ENCODE peak calls at places on chromosomes 4 and X, in seven cellular contexts. Z, T, J, C, M, S and B are unnamed samples.

GRCh38 chrX:54640103-54640428 is 110.0 kb downstream of the GNL3L start:
- DNase-seq in S (no peak), T (no peak), Z (no peak), C (no peak), J (no peak), M (no peak), B (no peak)

GRCh38 chrX:70769659-70770232 is 138.8 kb downstream of the TEX11 start:
- DNase-seq in S (peak), T (no peak), C (no peak), Z (no peak), J (no peak), M (no peak), B (peak)

GRCh38 chr4:87521757-87522374 is 7.3 kb downstream of the SPARCL1 start:
- DNase-seq in M (no peak), T (peak), S (no peak), Z (peak), C (no peak), J (no peak), B (no peak)

GRCh38 chr4:180810581-180810980 is 1432.6 kb upstream of the TENM3 start:
- DNase-seq in Z (no peak), C (no peak), T (no peak), J (no peak), S (no peak), M (no peak), B (no peak)

GRCh38 chrX:130566028-130566683 is 164.4 kb downstream of the RBMX2 start:
- DNase-seq in C (no peak), S (no peak), M (no peak), T (no peak), Z (no peak), J (no peak), B (no peak)

GRCh38 chr4:157713342-157713741 is 459.5 kb downstream of the GASK1B start:
- DNase-seq in J (no peak), T (no peak), Z (no peak), S (no peak), C (no peak), M (no peak), B (no peak)

GRCh38 chr4:139134403-139134802 is 42.6 kb downstream of the ELF2 start:
- DNase-seq in T (no peak), J (no peak), Z (no peak), S (no peak), M (no peak), C (no peak), B (no peak)

GRCh38 chr4:175470141-175470540 is 341.9 kb downstream of the GPM6A start:
- DNase-seq in S (no peak), M (no peak), Z (no peak), J (no peak), T (no peak), C (no peak), B (no peak)

GRCh38 chrX:40374486-40374885 is 206.3 kb upstream of the ATP6AP2 start:
- DNase-seq in M (no peak), T (no peak), J (no peak), C (no peak), Z (no peak), S (no peak), B (no peak)

GRCh38 chr4:85522277-85522676 is 47.3 kb downstream of the ARHGAP24 start:
- DNase-seq in S (no peak), Z (no peak), J (no peak), T (no peak), M (no peak), C (no peak), B (no peak)

GRCh38 chrX:103464071-103464773 is 55.1 kb downstream of the RAB40A start:
- DNase-seq in J (no peak), T (peak), M (no peak), S (peak), Z (peak), C (peak), B (no peak)

GRCh38 chrX:12007881-12008280 is 130.4 kb upstream of the FRMPD4 start:
- DNase-seq in Z (peak), S (peak), T (no peak), J (no peak), M (no peak), C (no peak), B (no peak)

GRCh38 chr4:37837446-37837845 is 11.0 kb downstream of the PGM2 start:
- DNase-seq in J (no peak), C (no peak), M (no peak), Z (no peak), T (no peak), S (peak), B (peak)

GRCh38 chr4:8283631-8284121 is 14.1 kb downstream of the HTRA3 start:
- DNase-seq in S (no peak), J (no peak), Z (no peak), C (no peak), T (peak), M (no peak), B (no peak)
- H3K9ac ChIP-seq in S (no peak), J (no peak), Z (no peak), C (no peak), T (no peak), M (no peak), B (no peak)

GRCh38 chr4:4870493-4871266 is 11.2 kb downstream of the MSX1 start:
- DNase-seq in T (no peak), J (no peak), C (no peak), M (no peak), S (no peak), Z (no peak), B (no peak)

GRCh38 chr4:4871267-4872147 is 12.0 kb downstream of the MSX1 start:
- DNase-seq in Z (no peak), J (no peak), S (no peak), C (no peak), T (no peak), M (no peak), B (no peak)

GRCh38 chr4:4868506-4869379 is 9.3 kb downstream of the MSX1 start:
- DNase-seq in Z (no peak), J (no peak), T (no peak), C (no peak), S (no peak), M (no peak), B (no peak)

GRCh38 chr4:4869380-4869723 is 9.9 kb downstream of the MSX1 start:
- DNase-seq in M (no peak), J (no peak), Z (no peak), S (no peak), T (no peak), C (no peak), B (no peak)

DNA sequence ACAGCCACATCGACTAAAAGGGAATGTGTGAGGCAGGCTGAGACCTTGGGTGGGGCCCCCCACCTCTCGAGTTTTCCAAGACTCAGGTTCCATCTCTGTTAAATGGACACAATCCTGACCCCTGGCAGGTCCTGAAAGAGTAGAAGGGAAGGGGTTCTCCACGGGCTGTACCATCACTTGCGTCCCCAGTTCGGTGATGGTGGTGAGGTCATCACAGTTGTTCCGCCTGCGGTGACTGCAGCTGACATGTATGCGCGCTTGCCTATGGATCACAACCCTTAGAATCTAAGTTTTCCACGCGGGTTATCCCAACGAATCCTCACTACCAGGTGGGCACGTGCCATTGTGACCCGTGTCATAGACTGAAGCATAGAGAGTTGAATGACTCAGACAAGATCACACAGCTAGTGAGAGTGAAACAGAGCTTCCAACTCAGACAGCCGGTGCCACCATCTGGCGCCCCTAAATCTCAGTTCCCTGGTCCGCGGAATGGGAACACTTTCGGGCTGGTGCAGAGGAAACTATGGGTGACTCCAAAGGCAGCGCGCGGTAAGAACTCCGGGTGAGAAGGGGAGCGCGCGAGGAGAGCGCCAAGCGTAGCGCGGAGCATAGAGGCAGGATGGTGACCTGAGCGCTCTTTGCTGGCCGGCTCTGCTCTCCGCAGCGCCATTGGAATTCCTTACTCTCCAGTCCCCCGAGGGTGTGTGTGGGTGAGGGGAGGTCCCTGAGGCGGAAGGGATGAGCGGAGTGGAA is 10.4 kb downstream of the MSX1 start:
- DNase-seq in S (no peak), T (no peak), C (no peak), M (no peak), J (no peak), Z (no peak), B (no peak)
- TF ChIP-seq EZH2 in S (peak), T (no peak), C (no peak), M (peak), J (no peak), Z (no peak), B (no peak)

GRCh38 chr4:43331226-43332078 is 438.9 kb downstream of the GRXCR1 start:
- DNase-seq in C (no peak), M (no peak), J (no peak), T (no peak), S (no peak), Z (no peak), B (no peak)

GRCh38 chr4:43325220-43325967 is 432.9 kb downstream of the GRXCR1 start:
- DNase-seq in Z (no peak), C (no peak), J (peak), T (no peak), S (no peak), M (no peak), B (no peak)

DNA sequence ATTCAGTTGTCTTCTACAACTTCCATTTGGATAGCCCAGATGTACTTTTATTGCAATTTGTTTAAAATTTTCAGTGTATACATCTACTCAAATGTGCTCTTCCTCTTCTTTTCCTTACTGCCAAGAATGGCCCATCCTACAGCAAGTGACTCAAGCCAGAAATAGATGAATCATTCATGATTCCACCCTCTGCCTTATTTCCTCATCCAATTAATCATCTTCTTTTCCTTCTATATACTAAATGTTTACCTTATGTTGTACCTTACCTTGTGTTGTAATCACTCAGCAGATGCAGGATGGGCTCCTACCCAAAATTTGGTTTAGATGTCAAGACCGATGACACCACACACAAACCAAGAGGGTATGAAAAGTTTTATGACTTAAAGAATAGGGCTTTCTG is 437.8 kb downstream of the GRXCR1 start:
- DNase-seq in S (no peak), Z (no peak), T (no peak), J (no peak), C (no peak), M (no peak), B (no peak)
- TF ChIP-seq POLR2AphosphoS5 in S (no peak), Z (no peak), T (no peak), J (no peak), C (no peak), M (no peak), B (no peak)

DNA sequence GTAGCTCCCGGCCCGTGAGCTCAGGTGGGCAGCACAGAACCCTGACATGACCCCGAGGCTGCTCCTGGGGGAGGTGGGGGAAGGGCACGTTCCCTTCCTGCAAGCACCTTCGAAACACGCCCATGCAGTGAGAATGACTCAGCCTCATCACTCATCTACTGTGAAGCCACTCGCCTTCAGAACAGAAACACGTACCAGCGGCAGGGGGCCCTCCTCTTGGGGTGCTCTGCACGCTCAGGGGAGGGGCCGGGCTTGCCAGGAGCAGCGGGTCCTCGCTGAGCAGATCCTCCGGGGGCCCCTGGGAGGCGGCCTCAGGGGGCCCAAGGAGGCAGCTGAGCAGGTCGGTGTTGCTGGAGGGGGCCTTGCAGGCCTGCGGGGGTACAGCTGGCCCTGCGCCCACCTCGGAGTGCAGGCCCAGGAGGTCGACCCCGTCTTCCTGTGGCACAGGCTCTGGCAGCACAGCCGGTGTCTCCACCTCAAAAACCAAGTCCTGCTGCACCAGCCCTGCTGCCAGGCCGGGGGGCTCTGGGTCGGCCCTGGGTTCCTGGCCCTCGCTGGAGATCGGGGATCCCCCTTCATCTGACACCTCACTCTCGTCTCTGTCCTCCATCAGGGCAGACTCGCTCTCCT is 40.9 kb upstream of the CPLX1 start:
- DNase-seq in M (no peak), S (no peak), Z (no peak), J (no peak), C (no peak), T (peak), B (no peak)
- H3K9ac ChIP-seq in M (no peak), S (no peak), Z (no peak), J (no peak), C (no peak), T (no peak), B (no peak)

DNA sequence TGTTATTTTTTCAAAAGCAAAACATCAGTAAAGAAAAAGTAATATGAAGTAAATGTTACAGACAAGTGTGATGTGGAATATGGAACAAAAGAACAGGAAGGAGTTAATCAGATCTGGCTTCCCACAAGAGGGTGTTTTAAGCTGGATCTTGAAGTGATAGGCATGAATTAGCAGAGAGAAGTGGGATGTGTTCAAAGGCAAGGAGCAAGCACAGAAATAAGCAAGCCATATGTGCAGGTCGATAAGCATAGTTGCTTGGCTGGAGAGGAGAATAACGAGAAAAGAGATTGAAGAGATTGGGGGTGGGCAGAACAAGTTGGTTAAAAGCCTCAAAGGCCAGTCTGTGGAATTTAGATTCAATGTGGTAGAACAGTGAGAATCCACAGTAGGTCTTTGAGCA is 60.9 kb upstream of the PRPS1 start:
- DNase-seq in C (no peak), Z (no peak), J (no peak), S (no peak), T (peak), M (no peak), B (no peak)
- TF ChIP-seq EZH2 in C (no peak), Z (no peak), J (no peak), S (no peak), T (no peak), M (no peak), B (no peak)

GRCh38 chr4:28350485-28350884 is 1489.8 kb downstream of the STIM2 start:
- DNase-seq in Z (no peak), S (no peak), M (no peak), T (no peak), J (no peak), C (no peak), B (no peak)
- TF ChIP-seq POLR2AphosphoS5 in Z (no peak), S (no peak), M (no peak), T (no peak), J (no peak), C (no peak), B (no peak)